ENCODE peak calls at places on chromosomes 12 and 14, in seven cellular contexts. One of them, this sample, is unnamed.
A peak's percentile ranks its signal among the peaks of the same experiment; 100 is the strongest.

GRCh38 chr14:77242752-77243151 is 28.3 kb downstream of the NGB start:
- DNase-seq in NCI-H748 treated with DMSO at 0.1 percent for 48 hours: no peak
- DNase-seq in hypothalamus: no peak
- DNase-seq in NCI-H1436 treated with DMSO at 0.1 percent for 48 hours: no peak
- DNase-seq in K562: no peak
- DNase-seq in NCI-H69: no peak
- DNase-seq in activated CD8-positive, alpha-beta memory T cell treated with anti-CD3 and anti-CD28 coated beads for 24 hours: no peak
- DNase-seq in this sample: no peak

GRCh38 chr12:48814313-48815280 is 3.7 kb upstream of the CACNB3 start:
- DNase-seq in NCI-H748 treated with DMSO at 0.1 percent for 48 hours: peak; percentile 37
- DNase-seq in hypothalamus: peak; percentile 27
- DNase-seq in NCI-H1436 treated with DMSO at 0.1 percent for 48 hours: no peak
- DNase-seq in K562: peak; percentile 90
- DNase-seq in NCI-H69: peak; percentile 82
- DNase-seq in activated CD8-positive, alpha-beta memory T cell treated with anti-CD3 and anti-CD28 coated beads for 24 hours: peak; percentile 93
- DNase-seq in this sample: peak; percentile 77

GRCh38 chr12:69529021-69529420 is 56.2 kb upstream of the CCT2 start:
- DNase-seq in NCI-H748 treated with DMSO at 0.1 percent for 48 hours: no peak
- DNase-seq in hypothalamus: no peak
- DNase-seq in NCI-H1436 treated with DMSO at 0.1 percent for 48 hours: no peak
- DNase-seq in K562: no peak
- DNase-seq in NCI-H69: no peak
- DNase-seq in activated CD8-positive, alpha-beta memory T cell treated with anti-CD3 and anti-CD28 coated beads for 24 hours: no peak
- DNase-seq in this sample: no peak

GRCh38 chr12:117897379-117898161 is 71.2 kb downstream of the KSR2 start:
- DNase-seq in NCI-H748 treated with DMSO at 0.1 percent for 48 hours: no peak
- DNase-seq in hypothalamus: no peak
- DNase-seq in NCI-H1436 treated with DMSO at 0.1 percent for 48 hours: peak; percentile 13
- DNase-seq in K562: no peak
- DNase-seq in NCI-H69: no peak
- DNase-seq in activated CD8-positive, alpha-beta memory T cell treated with anti-CD3 and anti-CD28 coated beads for 24 hours: no peak
- DNase-seq in this sample: no peak

GRCh38 chr12:76547526-76547925 is 12.0 kb downstream of the OSBPL8 start:
- DNase-seq in NCI-H748 treated with DMSO at 0.1 percent for 48 hours: no peak
- DNase-seq in hypothalamus: no peak
- DNase-seq in NCI-H1436 treated with DMSO at 0.1 percent for 48 hours: no peak
- DNase-seq in K562: no peak
- DNase-seq in NCI-H69: no peak
- DNase-seq in activated CD8-positive, alpha-beta memory T cell treated with anti-CD3 and anti-CD28 coated beads for 24 hours: no peak
- DNase-seq in this sample: no peak

GRCh38 chr14:104953896-104954656 is 24.1 kb downstream of the AHNAK2 start:
- DNase-seq in NCI-H748 treated with DMSO at 0.1 percent for 48 hours: no peak
- DNase-seq in hypothalamus: no peak
- DNase-seq in NCI-H1436 treated with DMSO at 0.1 percent for 48 hours: no peak
- DNase-seq in K562: no peak
- DNase-seq in NCI-H69: no peak
- DNase-seq in activated CD8-positive, alpha-beta memory T cell treated with anti-CD3 and anti-CD28 coated beads for 24 hours: no peak
- DNase-seq in this sample: no peak

GRCh38 chr14:20609215-20610001 is 18.2 kb upstream of the RNASE12 start:
- DNase-seq in NCI-H748 treated with DMSO at 0.1 percent for 48 hours: peak; percentile 90
- DNase-seq in hypothalamus: peak; percentile 46
- DNase-seq in NCI-H1436 treated with DMSO at 0.1 percent for 48 hours: peak; percentile 57
- DNase-seq in K562: peak; percentile 86
- DNase-seq in NCI-H69: peak; percentile 88
- DNase-seq in activated CD8-positive, alpha-beta memory T cell treated with anti-CD3 and anti-CD28 coated beads for 24 hours: peak; percentile 88
- DNase-seq in this sample: peak; percentile 88

GRCh38 chr14:34994668-34995067 is 11.9 kb downstream of the SRP54 start:
- DNase-seq in NCI-H748 treated with DMSO at 0.1 percent for 48 hours: no peak
- DNase-seq in hypothalamus: no peak
- DNase-seq in NCI-H1436 treated with DMSO at 0.1 percent for 48 hours: no peak
- DNase-seq in K562: no peak
- DNase-seq in NCI-H69: no peak
- DNase-seq in activated CD8-positive, alpha-beta memory T cell treated with anti-CD3 and anti-CD28 coated beads for 24 hours: no peak
- DNase-seq in this sample: no peak

GRCh38 chr12:127675936-127676335 is 591.0 kb upstream of the TMEM132C start:
- DNase-seq in NCI-H748 treated with DMSO at 0.1 percent for 48 hours: no peak
- DNase-seq in hypothalamus: no peak
- DNase-seq in NCI-H1436 treated with DMSO at 0.1 percent for 48 hours: no peak
- DNase-seq in K562: no peak
- DNase-seq in NCI-H69: no peak
- DNase-seq in activated CD8-positive, alpha-beta memory T cell treated with anti-CD3 and anti-CD28 coated beads for 24 hours: no peak
- DNase-seq in this sample: peak; percentile 23

GRCh38 chr12:106581543-106582263 is 1.1 kb upstream of the RFX4 start:
- DNase-seq in NCI-H748 treated with DMSO at 0.1 percent for 48 hours: peak; percentile 31
- DNase-seq in hypothalamus: no peak
- DNase-seq in NCI-H1436 treated with DMSO at 0.1 percent for 48 hours: no peak
- DNase-seq in K562: no peak
- DNase-seq in NCI-H69: peak; percentile 56
- DNase-seq in activated CD8-positive, alpha-beta memory T cell treated with anti-CD3 and anti-CD28 coated beads for 24 hours: no peak
- DNase-seq in this sample: no peak

GRCh38 chr12:76117067-76117691 is 32.7 kb upstream of the NAP1L1 start:
- DNase-seq in NCI-H748 treated with DMSO at 0.1 percent for 48 hours: no peak
- DNase-seq in hypothalamus: no peak
- DNase-seq in NCI-H1436 treated with DMSO at 0.1 percent for 48 hours: no peak
- DNase-seq in K562: no peak
- DNase-seq in NCI-H69: peak; percentile 15
- DNase-seq in activated CD8-positive, alpha-beta memory T cell treated with anti-CD3 and anti-CD28 coated beads for 24 hours: no peak
- DNase-seq in this sample: no peak

GRCh38 chr14:95394981-95395737 is 75.5 kb upstream of the CLMN start:
- DNase-seq in NCI-H748 treated with DMSO at 0.1 percent for 48 hours: no peak
- DNase-seq in hypothalamus: no peak
- DNase-seq in NCI-H1436 treated with DMSO at 0.1 percent for 48 hours: no peak
- DNase-seq in K562: no peak
- DNase-seq in NCI-H69: no peak
- DNase-seq in activated CD8-positive, alpha-beta memory T cell treated with anti-CD3 and anti-CD28 coated beads for 24 hours: no peak
- DNase-seq in this sample: peak; percentile 61

GRCh38 chr12:114445401-114446323 is 39.7 kb upstream of the TBX5 start:
- DNase-seq in NCI-H748 treated with DMSO at 0.1 percent for 48 hours: no peak
- DNase-seq in hypothalamus: no peak
- DNase-seq in NCI-H1436 treated with DMSO at 0.1 percent for 48 hours: no peak
- DNase-seq in K562: no peak
- DNase-seq in NCI-H69: no peak
- DNase-seq in activated CD8-positive, alpha-beta memory T cell treated with anti-CD3 and anti-CD28 coated beads for 24 hours: no peak
- DNase-seq in this sample: no peak

GRCh38 chr12:22981711-22982110 is 356.7 kb downstream of the ETNK1 start:
- DNase-seq in NCI-H748 treated with DMSO at 0.1 percent for 48 hours: no peak
- DNase-seq in hypothalamus: no peak
- DNase-seq in NCI-H1436 treated with DMSO at 0.1 percent for 48 hours: no peak
- DNase-seq in K562: peak; percentile 4
- DNase-seq in NCI-H69: no peak
- DNase-seq in activated CD8-positive, alpha-beta memory T cell treated with anti-CD3 and anti-CD28 coated beads for 24 hours: no peak
- DNase-seq in this sample: peak; percentile 52

GRCh38 chr12:93073324-93073723 is 144.2 kb upstream of the EEA1 start:
- DNase-seq in NCI-H748 treated with DMSO at 0.1 percent for 48 hours: no peak
- DNase-seq in hypothalamus: no peak
- DNase-seq in NCI-H1436 treated with DMSO at 0.1 percent for 48 hours: no peak
- DNase-seq in K562: no peak
- DNase-seq in NCI-H69: no peak
- DNase-seq in activated CD8-positive, alpha-beta memory T cell treated with anti-CD3 and anti-CD28 coated beads for 24 hours: no peak
- DNase-seq in this sample: no peak

GRCh38 chr14:60563113-60563512 is 54.2 kb downstream of the SIX6 start:
- DNase-seq in NCI-H748 treated with DMSO at 0.1 percent for 48 hours: no peak
- DNase-seq in hypothalamus: no peak
- DNase-seq in NCI-H1436 treated with DMSO at 0.1 percent for 48 hours: no peak
- DNase-seq in K562: no peak
- DNase-seq in NCI-H69: no peak
- DNase-seq in activated CD8-positive, alpha-beta memory T cell treated with anti-CD3 and anti-CD28 coated beads for 24 hours: no peak
- DNase-seq in this sample: peak; percentile 73

GRCh38 chr14:63157195-63157594 is 47.0 kb upstream of the RHOJ start:
- DNase-seq in NCI-H748 treated with DMSO at 0.1 percent for 48 hours: no peak
- DNase-seq in hypothalamus: no peak
- DNase-seq in NCI-H1436 treated with DMSO at 0.1 percent for 48 hours: no peak
- DNase-seq in K562: no peak
- DNase-seq in NCI-H69: no peak
- DNase-seq in activated CD8-positive, alpha-beta memory T cell treated with anti-CD3 and anti-CD28 coated beads for 24 hours: no peak
- DNase-seq in this sample: no peak

GRCh38 chr12:127893875-127894635 is 372.9 kb upstream of the TMEM132C start:
- DNase-seq in NCI-H748 treated with DMSO at 0.1 percent for 48 hours: no peak
- DNase-seq in hypothalamus: peak; percentile 5
- DNase-seq in NCI-H1436 treated with DMSO at 0.1 percent for 48 hours: no peak
- DNase-seq in K562: peak; percentile 2
- DNase-seq in NCI-H69: no peak
- DNase-seq in activated CD8-positive, alpha-beta memory T cell treated with anti-CD3 and anti-CD28 coated beads for 24 hours: no peak
- DNase-seq in this sample: peak; percentile 3

GRCh38 chr12:19689801-19690472 is 250.6 kb downstream of the AEBP2 start:
- DNase-seq in NCI-H748 treated with DMSO at 0.1 percent for 48 hours: no peak
- DNase-seq in hypothalamus: no peak
- DNase-seq in NCI-H1436 treated with DMSO at 0.1 percent for 48 hours: no peak
- DNase-seq in K562: no peak
- DNase-seq in NCI-H69: peak; percentile 54
- DNase-seq in activated CD8-positive, alpha-beta memory T cell treated with anti-CD3 and anti-CD28 coated beads for 24 hours: no peak
- DNase-seq in this sample: no peak

GRCh38 chr12:103857164-103857563 is 16.1 kb upstream of the NT5DC3 start:
- DNase-seq in NCI-H748 treated with DMSO at 0.1 percent for 48 hours: no peak
- DNase-seq in hypothalamus: no peak
- DNase-seq in NCI-H1436 treated with DMSO at 0.1 percent for 48 hours: no peak
- DNase-seq in K562: no peak
- DNase-seq in NCI-H69: no peak
- DNase-seq in activated CD8-positive, alpha-beta memory T cell treated with anti-CD3 and anti-CD28 coated beads for 24 hours: no peak
- DNase-seq in this sample: no peak

GRCh38 chr12:27635349-27635972 is 60.8 kb upstream of the REP15 start:
- DNase-seq in NCI-H748 treated with DMSO at 0.1 percent for 48 hours: peak; percentile 0
- DNase-seq in hypothalamus: no peak
- DNase-seq in NCI-H1436 treated with DMSO at 0.1 percent for 48 hours: no peak
- DNase-seq in K562: peak; percentile 21
- DNase-seq in NCI-H69: peak; percentile 52
- DNase-seq in activated CD8-positive, alpha-beta memory T cell treated with anti-CD3 and anti-CD28 coated beads for 24 hours: no peak
- DNase-seq in this sample: peak; percentile 72

This sample was measured in LHCN-M2.